ENCODE peak calls at places on chromosomes 11 and 22, in four cellular contexts. H is right lobe of liver, I is HepG2, J is WTC11. F is an unnamed sample.

GRCh38 chr22:22941831-22942510 is 54.4 kb downstream of the IGLL5 start:
- DNase-seq in H (no peak), I (no peak), J (peak), F (peak)

GRCh38 chr11:110305169-110306018 is 9.0 kb upstream of the RDX start:
- DNase-seq in H (no peak), I (peak), J (no peak), F (no peak)

GRCh38 chr11:71237853-71238252 is 14.5 kb downstream of the SHANK2 start:
- DNase-seq in H (no peak), I (no peak), J (no peak), F (no peak)

GRCh38 chr11:20110908-20111669 is 49.2 kb downstream of the DBX1 start:
- DNase-seq in H (no peak), I (peak), J (peak), F (no peak)

GRCh38 chr11:94786264-94787126 is 18.3 kb downstream of the AMOTL1 start:
- DNase-seq in H (no peak), I (peak), J (peak), F (no peak)

GRCh38 chr11:9626778-9627394 is 37.0 kb upstream of the SWAP70 start:
- DNase-seq in H (peak), I (no peak), J (peak), F (no peak)

GRCh38 chr11:63931876-63932275 is 6.9 kb upstream of the NAA40 start:
- DNase-seq in H (no peak), I (no peak), J (no peak), F (no peak)

GRCh38 chr11:125074511-125075241 is 11.6 kb downstream of the SLC37A2 start:
- DNase-seq in H (no peak), I (no peak), J (no peak), F (no peak)

GRCh38 chr11:75105462-75105925 is 8.8 kb upstream of the OR2AT4 start:
- DNase-seq in H (no peak), I (peak), J (peak), F (no peak)

GRCh38 chr11:59097113-59097708 is 9.8 kb upstream of the FAM111B start:
- DNase-seq in H (peak), I (peak), J (peak), F (peak)

GRCh38 chr11:36075053-36075452 is 131.2 kb downstream of the LDLRAD3 start:
- DNase-seq in H (no peak), I (no peak), J (no peak), F (no peak)

GRCh38 chr11:102669664-102670063 is 35.9 kb downstream of the MMP27 start:
- DNase-seq in H (no peak), I (no peak), J (no peak), F (no peak)

GRCh38 chr11:123457187-123457770 is 27.2 kb downstream of the GRAMD1B start:
- DNase-seq in H (no peak), I (no peak), J (no peak), F (peak)

DNA sequence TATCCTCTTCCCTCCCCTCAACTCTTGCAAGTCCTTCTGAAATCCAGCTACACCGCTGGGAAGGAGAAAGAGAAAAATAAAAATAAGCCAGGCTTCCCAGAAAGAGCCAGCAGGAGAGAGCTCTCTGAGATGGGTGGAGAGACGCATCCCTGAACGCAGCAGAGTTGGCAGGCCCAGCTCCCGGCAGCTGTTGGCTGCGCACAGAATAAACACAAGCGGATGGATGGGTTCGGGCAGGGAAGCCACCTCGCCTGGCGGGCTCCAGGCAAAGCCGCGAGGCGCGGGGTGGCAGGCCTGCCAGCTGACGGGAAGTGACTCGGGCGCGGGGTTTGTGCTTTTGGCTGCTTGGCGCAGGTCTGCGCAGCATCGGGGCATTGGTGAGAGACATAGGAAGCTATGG is 537.7 kb downstream of the MIAT start:
- DNase-seq in H (no peak), I (no peak), J (no peak), F (no peak)
- TF ChIP-seq CTCF in H (no peak), I (no peak), J (no peak), F (no peak)

GRCh38 chr11:61695917-61696316 is 15.7 kb downstream of the DAGLA start:
- DNase-seq in H (peak), I (no peak), J (no peak), F (peak)

GRCh38 chr11:61693897-61694840 is 14.0 kb downstream of the DAGLA start:
- DNase-seq in H (no peak), I (peak), J (no peak), F (no peak)

GRCh38 chr11:61696602-61697001 is 16.4 kb downstream of the DAGLA start:
- DNase-seq in H (no peak), I (no peak), J (no peak), F (no peak)

GRCh38 chr11:61697093-61697492 is 16.9 kb downstream of the DAGLA start:
- DNase-seq in H (no peak), I (no peak), J (no peak), F (no peak)

DNA sequence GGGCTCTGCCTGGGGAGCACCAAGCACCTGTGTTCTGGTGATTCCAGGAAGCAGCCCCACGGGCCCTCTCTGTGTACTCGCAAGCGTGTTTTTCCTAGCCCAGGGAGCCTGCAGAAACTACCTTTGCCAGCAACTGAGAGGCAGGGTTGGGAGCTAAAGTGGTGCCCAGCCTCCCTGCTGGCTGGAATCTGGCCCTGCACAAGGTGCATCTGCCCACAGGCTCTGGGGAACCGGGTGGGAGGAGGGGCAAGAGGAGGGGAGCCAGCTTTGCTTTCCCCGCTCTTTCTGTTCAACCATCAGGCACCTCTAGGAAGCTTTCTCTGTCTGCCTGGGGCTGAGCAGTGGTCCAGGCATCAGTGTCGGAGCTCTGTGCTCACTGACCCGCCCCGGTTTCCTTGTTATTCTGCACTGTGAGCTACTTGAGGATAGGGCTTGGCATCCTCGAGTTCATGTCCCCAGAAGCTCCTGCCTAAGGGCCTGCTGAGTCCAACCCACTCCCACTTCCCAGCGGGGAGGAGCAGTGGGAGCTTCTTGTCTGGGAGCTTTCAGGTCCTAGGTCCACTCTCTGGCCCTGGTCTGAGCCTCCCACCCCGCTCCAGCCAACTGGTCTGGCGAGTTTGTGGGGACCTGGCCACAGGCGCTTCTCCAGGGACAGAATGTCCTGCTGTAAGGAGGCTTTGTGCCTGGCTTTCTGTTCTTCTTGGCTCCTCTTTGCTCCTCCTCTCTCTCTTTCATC is 14.9 kb downstream of the DAGLA start:
- DNase-seq in H (no peak), I (peak), J (no peak), F (no peak)
- TF ChIP-seq CTCF in H (no peak), I (peak), J (no peak), F (no peak)

GRCh38 chr22:49923445-49923844 is 5.0 kb downstream of the CRELD2 start:
- DNase-seq in H (no peak), I (no peak), J (no peak), F (no peak)
- TF ChIP-seq CTCF in H (no peak), I (peak), J (no peak), F (no peak)

GRCh38 chr11:27205779-27206549 is 157.1 kb downstream of the CCDC34 start:
- DNase-seq in H (no peak), I (no peak), J (no peak), F (no peak)
- TF ChIP-seq CTCF in H (no peak), I (no peak), J (no peak), F (no peak)

GRCh38 chr22:37998543-37998942 is 14.2 kb upstream of the SOX10 start:
- DNase-seq in H (no peak), I (peak), J (no peak), F (no peak)

GRCh38 chr22:37999236-37999635 is 14.9 kb upstream of the SOX10 start:
- DNase-seq in H (no peak), I (no peak), J (no peak), F (no peak)

GRCh38 chr22:37996079-37996478 is 11.7 kb upstream of the SOX10 start:
- DNase-seq in H (no peak), I (no peak), J (no peak), F (no peak)

GRCh38 chr22:37996515-37997246 is 12.3 kb upstream of the SOX10 start:
- DNase-seq in H (no peak), I (no peak), J (no peak), F (no peak)

GRCh38 chr22:37999640-38000272 is 15.4 kb upstream of the SOX10 start:
- DNase-seq in H (no peak), I (no peak), J (no peak), F (peak)
- TF ChIP-seq CTCF in H (no peak), I (no peak), J (no peak), F (no peak)

GRCh38 chr11:76152086-76152658 is 54.1 kb downstream of the WNT11 start:
- DNase-seq in H (peak), I (peak), J (peak), F (peak)
- TF ChIP-seq CTCF in H (peak), I (peak), J (peak), F (peak)

DNA sequence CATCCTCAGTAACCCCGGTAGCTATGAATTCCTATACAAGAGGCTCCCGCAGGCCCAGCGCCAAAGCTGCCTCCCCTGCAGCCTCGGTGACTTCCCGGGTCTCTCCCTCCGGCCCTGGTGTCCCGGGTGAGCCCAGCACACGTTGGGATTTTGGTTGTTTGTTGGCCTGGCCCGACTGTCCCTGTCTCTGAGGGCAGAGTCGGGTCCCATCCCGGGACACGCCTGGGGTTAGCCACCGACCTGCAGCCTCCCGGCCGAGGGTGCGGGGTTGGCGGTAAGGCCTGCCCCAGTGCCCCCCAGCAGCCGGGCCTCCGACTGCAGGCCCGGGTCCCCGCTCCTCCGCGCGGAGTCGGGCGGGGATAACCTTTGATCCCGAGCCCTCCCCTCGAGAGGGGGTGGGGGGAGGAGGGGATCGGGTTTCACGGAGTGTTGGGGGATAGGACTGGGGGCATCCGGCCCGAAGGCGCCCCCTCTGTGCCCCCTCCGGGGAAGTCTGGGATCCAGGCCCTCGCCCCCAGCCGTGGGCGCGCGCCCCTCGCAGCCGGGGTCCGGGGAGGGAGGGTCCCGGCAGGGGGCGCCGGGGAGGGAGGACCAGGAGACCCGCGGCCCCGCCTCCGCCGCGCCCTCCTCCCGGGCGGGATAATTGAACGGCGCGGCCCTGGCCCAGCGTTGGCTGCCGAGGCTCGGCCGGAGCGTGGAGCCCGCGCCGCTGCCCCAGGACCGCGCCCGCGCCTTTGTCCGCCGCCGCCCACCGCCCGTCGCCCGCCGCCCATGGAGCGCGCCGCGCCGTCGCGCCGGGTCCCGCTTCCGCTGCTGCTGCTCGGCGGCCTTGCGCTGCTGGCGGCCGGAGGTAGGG is at the start of gene FBLN1:
- DNase-seq in H (no peak), I (peak), J (peak), F (no peak)
- TF ChIP-seq CTCF in H (no peak), I (peak), J (no peak), F (no peak)

GRCh38 chr11:61293869-61294716 is 1.0 kb downstream of the VWCE start:
- DNase-seq in H (peak), I (peak), J (peak), F (no peak)
- TF ChIP-seq CTCF in H (no peak), I (no peak), J (no peak), F (no peak)

GRCh38 chr22:35736701-35737100 is 19.0 kb downstream of the APOL5 start:
- DNase-seq in H (no peak), I (no peak), J (no peak), F (no peak)

GRCh38 chr22:35740616-35741015 is 22.9 kb downstream of the APOL5 start:
- DNase-seq in H (no peak), I (no peak), J (no peak), F (no peak)

GRCh38 chr22:35739076-35739475 is 21.4 kb downstream of the APOL5 start:
- DNase-seq in H (no peak), I (no peak), J (no peak), F (no peak)

GRCh38 chr22:35742342-35743100 is 24.8 kb downstream of the APOL5 start:
- DNase-seq in H (no peak), I (no peak), J (no peak), F (no peak)

DNA sequence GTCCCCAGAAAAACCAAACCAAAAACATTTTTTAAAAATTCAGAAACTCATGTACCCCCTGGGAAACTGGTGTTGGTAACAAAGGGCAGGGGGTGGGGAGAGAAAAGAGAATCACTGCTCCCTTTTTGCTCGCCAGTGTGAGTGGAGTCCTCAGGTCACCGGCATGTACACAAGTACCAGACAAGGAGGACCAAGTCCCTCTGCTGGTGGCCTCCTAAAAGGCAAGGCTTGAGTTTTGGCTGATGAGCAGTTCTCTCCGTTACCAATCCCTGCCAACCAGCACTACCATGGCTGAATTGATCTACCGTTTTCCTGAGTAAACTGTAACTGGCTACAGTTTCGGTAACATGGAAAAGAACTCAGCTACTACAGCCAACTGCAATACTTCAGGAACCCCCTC is 22.0 kb downstream of the APOL5 start:
- DNase-seq in H (no peak), I (peak), J (no peak), F (no peak)
- TF ChIP-seq CTCF in H (peak), I (peak), J (no peak), F (no peak)

F was measured in CD14-positive monocyte.